ENCODE peak calls at places on chromosomes 16 and 17, in five cellular contexts. Q is left ventricle myocardium superior; X is activated CD8-positive, alpha-beta memory T cell treated with anti-CD3 and anti-CD28 coated beads, Interleukin-2, amount 50 U/mL, for 4 hours; I is choroid plexus epithelial cell; U is nephron progenitor cell. P is an unnamed sample.
A peak's percentile ranks its signal among the peaks of the same experiment; 100 is the strongest.

GRCh38 chr17:46818319-46818928 is at the start of gene WNT3:
- DNase-seq in Q (peak; percentile 44), X (peak; percentile 68), I (no peak), U (peak; percentile 63), P (peak; percentile 89)

GRCh38 chr17:18319604-18320256 is 4.6 kb downstream of the SMCR8 start:
- DNase-seq in Q (no peak), X (no peak), I (peak; percentile 86), U (peak; percentile 53), P (peak; percentile 63)

GRCh38 chr16:5850632-5851175 is 753.1 kb upstream of the EEF2KMT start:
- DNase-seq in Q (no peak), X (no peak), I (no peak), U (no peak), P (no peak)

GRCh38 chr16:88665148-88665547 is 2.3 kb upstream of the MVD start:
- DNase-seq in Q (no peak), X (no peak), I (no peak), U (no peak), P (no peak)

GRCh38 chr16:340370-341091 is 12.0 kb downstream of the AXIN1 start:
- DNase-seq in Q (no peak), X (no peak), I (no peak), U (no peak), P (no peak)

GRCh38 chr17:68054296-68054900 is 18.9 kb downstream of the KPNA2 start:
- DNase-seq in Q (no peak), X (no peak), I (peak; percentile 71), U (no peak), P (no peak)

GRCh38 chr17:61467416-61468262 is 15.4 kb downstream of the TBX4 start:
- DNase-seq in Q (peak; percentile 49), X (no peak), I (peak; percentile 56), U (peak; percentile 78), P (peak; percentile 87)

GRCh38 chr16:19710191-19710908 is 7.7 kb downstream of the KNOP1 start:
- DNase-seq in Q (no peak), X (no peak), I (no peak), U (no peak), P (peak; percentile 55)

GRCh38 chr16:85126731-85127662 is 14.7 kb upstream of the CIBAR2 start:
- DNase-seq in Q (no peak), X (peak; percentile 46), I (peak; percentile 94), U (peak; percentile 74), P (peak; percentile 70)

P was measured in ecto neural progenitor cell.